ENCODE peak calls at places on chromosomes 1 and 21, in seven cellular contexts. One of them, this sample, is unnamed.

GRCh38 chr1:16318544-16318943 is 33.7 kb downstream of the FBXO42 start:
- DNase-seq in NCI-H1417: no peak
- DNase-seq in HFF-Myc: no peak
- DNase-seq in hepatocyte: peak
- DNase-seq in stimulated activated effector memory CD8-positive, alpha-beta T cell treated with anti-CD3 and anti-CD28 coated beads, Interleukin-12 subunit alpha, Interleukin-12 subunit beta, amount 100 ng/mL, for 72 hours: no peak
- DNase-seq in stimulated activated CD8-positive, alpha-beta memory T cell treated with anti-CD3 and anti-CD28 coated beads, Interleukin-2, amount 100 ng/mL, for 1 hour: no peak
- DNase-seq in RPMI8226: no peak
- DNase-seq in this sample: no peak

GRCh38 chr1:91701494-91701869 is 184.5 kb downstream of the TGFBR3 start:
- DNase-seq in NCI-H1417: no peak
- DNase-seq in stimulated activated effector memory CD8-positive, alpha-beta T cell treated with anti-CD3 and anti-CD28 coated beads, Interleukin-12 subunit alpha, Interleukin-12 subunit beta, amount 100 ng/mL, for 72 hours: no peak
- DNase-seq in RPMI8226: no peak
- DNase-seq in hepatocyte: no peak
- DNase-seq in HFF-Myc: no peak
- DNase-seq in stimulated activated CD8-positive, alpha-beta memory T cell treated with anti-CD3 and anti-CD28 coated beads, Interleukin-2, amount 100 ng/mL, for 1 hour: no peak
- DNase-seq in this sample: no peak

GRCh38 chr1:155226910-155227260 is 18.4 kb downstream of the MTX1 start:
- DNase-seq in HFF-Myc: no peak
- DNase-seq in stimulated activated CD8-positive, alpha-beta memory T cell treated with anti-CD3 and anti-CD28 coated beads, Interleukin-2, amount 100 ng/mL, for 1 hour: no peak
- DNase-seq in stimulated activated effector memory CD8-positive, alpha-beta T cell treated with anti-CD3 and anti-CD28 coated beads, Interleukin-12 subunit alpha, Interleukin-12 subunit beta, amount 100 ng/mL, for 72 hours: peak
- DNase-seq in RPMI8226: peak
- DNase-seq in hepatocyte: peak
- DNase-seq in NCI-H1417: peak
- DNase-seq in this sample: peak

GRCh38 chr1:33971018-33971710 is 107.3 kb downstream of the HMGB4 start:
- DNase-seq in HFF-Myc: no peak
- DNase-seq in NCI-H1417: no peak
- DNase-seq in stimulated activated effector memory CD8-positive, alpha-beta T cell treated with anti-CD3 and anti-CD28 coated beads, Interleukin-12 subunit alpha, Interleukin-12 subunit beta, amount 100 ng/mL, for 72 hours: no peak
- DNase-seq in hepatocyte: peak
- DNase-seq in stimulated activated CD8-positive, alpha-beta memory T cell treated with anti-CD3 and anti-CD28 coated beads, Interleukin-2, amount 100 ng/mL, for 1 hour: no peak
- DNase-seq in RPMI8226: no peak
- DNase-seq in this sample: no peak

GRCh38 chr1:187396226-187396625 is 567.5 kb downstream of the PLA2G4A start:
- DNase-seq in stimulated activated CD8-positive, alpha-beta memory T cell treated with anti-CD3 and anti-CD28 coated beads, Interleukin-2, amount 100 ng/mL, for 1 hour: no peak
- DNase-seq in stimulated activated effector memory CD8-positive, alpha-beta T cell treated with anti-CD3 and anti-CD28 coated beads, Interleukin-12 subunit alpha, Interleukin-12 subunit beta, amount 100 ng/mL, for 72 hours: no peak
- DNase-seq in hepatocyte: peak
- DNase-seq in RPMI8226: no peak
- DNase-seq in NCI-H1417: no peak
- DNase-seq in HFF-Myc: no peak
- DNase-seq in this sample: no peak

GRCh38 chr21:43311303-43311817 is 115.6 kb downstream of the SIK1 start:
- DNase-seq in stimulated activated effector memory CD8-positive, alpha-beta T cell treated with anti-CD3 and anti-CD28 coated beads, Interleukin-12 subunit alpha, Interleukin-12 subunit beta, amount 100 ng/mL, for 72 hours: no peak
- DNase-seq in HFF-Myc: no peak
- DNase-seq in stimulated activated CD8-positive, alpha-beta memory T cell treated with anti-CD3 and anti-CD28 coated beads, Interleukin-2, amount 100 ng/mL, for 1 hour: no peak
- DNase-seq in NCI-H1417: peak
- DNase-seq in hepatocyte: peak
- DNase-seq in RPMI8226: peak
- DNase-seq in this sample: peak

GRCh38 chr1:245721488-245721887 is 566.7 kb downstream of the KIF26B start:
- DNase-seq in RPMI8226: no peak
- DNase-seq in hepatocyte: no peak
- DNase-seq in NCI-H1417: no peak
- DNase-seq in HFF-Myc: no peak
- DNase-seq in stimulated activated effector memory CD8-positive, alpha-beta T cell treated with anti-CD3 and anti-CD28 coated beads, Interleukin-12 subunit alpha, Interleukin-12 subunit beta, amount 100 ng/mL, for 72 hours: no peak
- DNase-seq in stimulated activated CD8-positive, alpha-beta memory T cell treated with anti-CD3 and anti-CD28 coated beads, Interleukin-2, amount 100 ng/mL, for 1 hour: no peak
- DNase-seq in this sample: no peak

GRCh38 chr1:167517535-167518330 is 596 bp downstream of the CD247 start:
- DNase-seq in stimulated activated CD8-positive, alpha-beta memory T cell treated with anti-CD3 and anti-CD28 coated beads, Interleukin-2, amount 100 ng/mL, for 1 hour: peak
- DNase-seq in stimulated activated effector memory CD8-positive, alpha-beta T cell treated with anti-CD3 and anti-CD28 coated beads, Interleukin-12 subunit alpha, Interleukin-12 subunit beta, amount 100 ng/mL, for 72 hours: peak
- DNase-seq in hepatocyte: no peak
- DNase-seq in RPMI8226: no peak
- DNase-seq in HFF-Myc: no peak
- DNase-seq in NCI-H1417: no peak
- DNase-seq in this sample: no peak

This sample was measured in OCI-LY7.